ENCODE peak calls at places on chromosomes 5 and 9, in six cellular contexts. One of them, this sample, is unnamed.

GRCh38 chr9:97970106-97970505 is 13.0 kb upstream of the ANP32B start:
- DNase-seq in CD8-positive, alpha-beta T cell: no peak
- DNase-seq in H9: no peak
- DNase-seq in neural progenitor cell: no peak
- DNase-seq in Peyer's patch: no peak
- DNase-seq in heart right ventricle: no peak
- DNase-seq in this sample: no peak

GRCh38 chr5:172496671-172497371 is 42.5 kb upstream of the SH3PXD2B start:
- DNase-seq in CD8-positive, alpha-beta T cell: no peak
- DNase-seq in H9: peak; percentile 25
- DNase-seq in neural progenitor cell: no peak
- DNase-seq in Peyer's patch: no peak
- DNase-seq in heart right ventricle: peak; percentile 66
- DNase-seq in this sample: no peak

GRCh38 chr5:136020383-136021015 is 8.3 kb upstream of the TGFBI start:
- DNase-seq in CD8-positive, alpha-beta T cell: no peak
- DNase-seq in H9: no peak
- DNase-seq in neural progenitor cell: no peak
- DNase-seq in Peyer's patch: no peak
- DNase-seq in heart right ventricle: no peak
- DNase-seq in this sample: peak; percentile 95

GRCh38 chr9:133506653-133507038 is 18.1 kb downstream of the MYMK start:
- DNase-seq in CD8-positive, alpha-beta T cell: no peak
- DNase-seq in H9: no peak
- DNase-seq in neural progenitor cell: no peak
- DNase-seq in Peyer's patch: no peak
- DNase-seq in heart right ventricle: peak; percentile 65
- DNase-seq in this sample: no peak

GRCh38 chr5:81895312-81895711 is 76.5 kb upstream of the ATG10 start:
- DNase-seq in CD8-positive, alpha-beta T cell: no peak
- DNase-seq in H9: no peak
- DNase-seq in neural progenitor cell: no peak
- DNase-seq in Peyer's patch: no peak
- DNase-seq in heart right ventricle: no peak
- DNase-seq in this sample: peak; percentile 7

GRCh38 chr9:134628354-134628736 is 13.3 kb upstream of the COL5A1 start:
- DNase-seq in CD8-positive, alpha-beta T cell: no peak
- DNase-seq in H9: no peak
- DNase-seq in neural progenitor cell: no peak
- DNase-seq in Peyer's patch: peak; percentile 39
- DNase-seq in heart right ventricle: no peak
- DNase-seq in this sample: no peak

GRCh38 chr5:105952875-105953274 is 1717.9 kb downstream of the EFNA5 start:
- DNase-seq in CD8-positive, alpha-beta T cell: no peak
- DNase-seq in H9: no peak
- DNase-seq in neural progenitor cell: no peak
- DNase-seq in Peyer's patch: no peak
- DNase-seq in heart right ventricle: no peak
- DNase-seq in this sample: peak; percentile 49

GRCh38 chr5:2634399-2635176 is 116.9 kb downstream of the IRX2 start:
- DNase-seq in CD8-positive, alpha-beta T cell: no peak
- DNase-seq in H9: peak; percentile 50
- DNase-seq in neural progenitor cell: no peak
- DNase-seq in Peyer's patch: no peak
- DNase-seq in heart right ventricle: no peak
- DNase-seq in this sample: no peak

GRCh38 chr9:127896395-127897193 is 2.8 kb downstream of the ST6GALNAC6 start:
- DNase-seq in CD8-positive, alpha-beta T cell: no peak
- DNase-seq in H9: no peak
- DNase-seq in neural progenitor cell: no peak
- DNase-seq in Peyer's patch: no peak
- DNase-seq in heart right ventricle: no peak
- DNase-seq in this sample: no peak

GRCh38 chr5:43674536-43674935 is 71.6 kb downstream of the NNT start:
- DNase-seq in CD8-positive, alpha-beta T cell: no peak
- DNase-seq in H9: no peak
- DNase-seq in neural progenitor cell: no peak
- DNase-seq in Peyer's patch: no peak
- DNase-seq in heart right ventricle: no peak
- DNase-seq in this sample: no peak

GRCh38 chr9:130607640-130608420 is 28.5 kb downstream of the FUBP3 start:
- DNase-seq in CD8-positive, alpha-beta T cell: no peak
- DNase-seq in H9: no peak
- DNase-seq in neural progenitor cell: no peak
- DNase-seq in Peyer's patch: no peak
- DNase-seq in heart right ventricle: no peak
- DNase-seq in this sample: no peak

GRCh38 chr5:40627708-40628107 is 52.0 kb upstream of the PTGER4 start:
- DNase-seq in CD8-positive, alpha-beta T cell: no peak
- DNase-seq in H9: no peak
- DNase-seq in neural progenitor cell: no peak
- DNase-seq in Peyer's patch: no peak
- DNase-seq in heart right ventricle: no peak
- DNase-seq in this sample: no peak

GRCh38 chr9:107214915-107215314 is 68.2 kb upstream of the RAD23B start:
- DNase-seq in CD8-positive, alpha-beta T cell: no peak
- DNase-seq in H9: no peak
- DNase-seq in neural progenitor cell: no peak
- DNase-seq in Peyer's patch: no peak
- DNase-seq in heart right ventricle: no peak
- DNase-seq in this sample: no peak

GRCh38 chr9:127158995-127159801 is 36.8 kb upstream of the ANGPTL2 start:
- DNase-seq in CD8-positive, alpha-beta T cell: no peak
- DNase-seq in H9: peak; percentile 60
- DNase-seq in neural progenitor cell: peak; percentile 70
- DNase-seq in Peyer's patch: peak; percentile 71
- DNase-seq in heart right ventricle: no peak
- DNase-seq in this sample: peak; percentile 40

GRCh38 chr5:170554566-170555267 is 50.9 kb downstream of the KCNIP1 start:
- DNase-seq in CD8-positive, alpha-beta T cell: no peak
- DNase-seq in H9: peak; percentile 18
- DNase-seq in neural progenitor cell: no peak
- DNase-seq in Peyer's patch: no peak
- DNase-seq in heart right ventricle: no peak
- DNase-seq in this sample: no peak

GRCh38 chr9:72826954-72827953 is 125.6 kb downstream of the ALDH1A1 start:
- DNase-seq in CD8-positive, alpha-beta T cell: no peak
- DNase-seq in H9: no peak
- DNase-seq in neural progenitor cell: no peak
- DNase-seq in Peyer's patch: no peak
- DNase-seq in heart right ventricle: no peak
- DNase-seq in this sample: no peak

GRCh38 chr9:129483467-129484324 is 137.2 kb downstream of the C9orf50 start:
- DNase-seq in CD8-positive, alpha-beta T cell: peak; percentile 45
- DNase-seq in H9: no peak
- DNase-seq in neural progenitor cell: peak; percentile 60
- DNase-seq in Peyer's patch: peak; percentile 78
- DNase-seq in heart right ventricle: peak; percentile 83
- DNase-seq in this sample: peak; percentile 75

GRCh38 chr5:73119492-73120157 is 750 bp upstream of the TMEM171 start:
- DNase-seq in CD8-positive, alpha-beta T cell: no peak
- DNase-seq in H9: peak; percentile 62
- DNase-seq in neural progenitor cell: peak; percentile 38
- DNase-seq in Peyer's patch: peak; percentile 84
- DNase-seq in heart right ventricle: no peak
- DNase-seq in this sample: no peak

GRCh38 chr5:107773479-107773878 is 102.7 kb upstream of the EFNA5 start:
- DNase-seq in CD8-positive, alpha-beta T cell: no peak
- DNase-seq in H9: no peak
- DNase-seq in neural progenitor cell: no peak
- DNase-seq in Peyer's patch: no peak
- DNase-seq in heart right ventricle: no peak
- DNase-seq in this sample: no peak

GRCh38 chr9:137761032-137761431 is 116.5 kb upstream of the CACNA1B start:
- DNase-seq in CD8-positive, alpha-beta T cell: no peak
- DNase-seq in H9: no peak
- DNase-seq in neural progenitor cell: no peak
- DNase-seq in Peyer's patch: no peak
- DNase-seq in heart right ventricle: no peak
- DNase-seq in this sample: no peak

GRCh38 chr5:80184235-80185023 is 71.4 kb downstream of the SERINC5 start:
- DNase-seq in CD8-positive, alpha-beta T cell: no peak
- DNase-seq in H9: peak; percentile 80
- DNase-seq in neural progenitor cell: peak; percentile 56
- DNase-seq in Peyer's patch: no peak
- DNase-seq in heart right ventricle: no peak
- DNase-seq in this sample: no peak

GRCh38 chr5:3535414-3536211 is 60.0 kb upstream of the IRX1 start:
- DNase-seq in CD8-positive, alpha-beta T cell: no peak
- DNase-seq in H9: no peak
- DNase-seq in neural progenitor cell: no peak
- DNase-seq in Peyer's patch: no peak
- DNase-seq in heart right ventricle: no peak
- DNase-seq in this sample: no peak

GRCh38 chr5:17302590-17302989 is 85.2 kb downstream of the BASP1 start:
- DNase-seq in CD8-positive, alpha-beta T cell: no peak
- DNase-seq in H9: no peak
- DNase-seq in neural progenitor cell: no peak
- DNase-seq in Peyer's patch: no peak
- DNase-seq in heart right ventricle: no peak
- DNase-seq in this sample: peak; percentile 87

GRCh38 chr9:107587175-107587963 is 97.8 kb upstream of the KLF4 start:
- DNase-seq in CD8-positive, alpha-beta T cell: no peak
- DNase-seq in H9: no peak
- DNase-seq in neural progenitor cell: no peak
- DNase-seq in Peyer's patch: peak; percentile 89
- DNase-seq in heart right ventricle: peak; percentile 60
- DNase-seq in this sample: no peak

GRCh38 chr5:124902097-124902821 is 155.8 kb upstream of the ZNF608 start:
- DNase-seq in CD8-positive, alpha-beta T cell: peak; percentile 11
- DNase-seq in H9: no peak
- DNase-seq in neural progenitor cell: no peak
- DNase-seq in Peyer's patch: no peak
- DNase-seq in heart right ventricle: no peak
- DNase-seq in this sample: no peak

GRCh38 chr9:117492476-117492875 is 77.6 kb upstream of the ASTN2 start:
- DNase-seq in CD8-positive, alpha-beta T cell: no peak
- DNase-seq in H9: no peak
- DNase-seq in neural progenitor cell: peak; percentile 40
- DNase-seq in Peyer's patch: no peak
- DNase-seq in heart right ventricle: no peak
- DNase-seq in this sample: no peak

GRCh38 chr5:168943999-168944398 is 356.9 kb downstream of the SLIT3 start:
- DNase-seq in CD8-positive, alpha-beta T cell: no peak
- DNase-seq in H9: no peak
- DNase-seq in neural progenitor cell: peak; percentile 85
- DNase-seq in Peyer's patch: no peak
- DNase-seq in heart right ventricle: no peak
- DNase-seq in this sample: peak; percentile 69

GRCh38 chr9:96071245-96072124 is 196.0 kb downstream of the ERCC6L2 start:
- DNase-seq in CD8-positive, alpha-beta T cell: peak; percentile 20
- DNase-seq in H9: peak; percentile 51
- DNase-seq in neural progenitor cell: peak; percentile 67
- DNase-seq in Peyer's patch: no peak
- DNase-seq in heart right ventricle: no peak
- DNase-seq in this sample: peak; percentile 37

GRCh38 chr9:87199819-87200218 is 252.5 kb upstream of the GAS1 start:
- DNase-seq in CD8-positive, alpha-beta T cell: no peak
- DNase-seq in H9: no peak
- DNase-seq in neural progenitor cell: no peak
- DNase-seq in Peyer's patch: no peak
- DNase-seq in heart right ventricle: no peak
- DNase-seq in this sample: no peak

GRCh38 chr9:81118416-81118815 is 570.9 kb downstream of the TLE1 start:
- DNase-seq in CD8-positive, alpha-beta T cell: no peak
- DNase-seq in H9: no peak
- DNase-seq in neural progenitor cell: no peak
- DNase-seq in Peyer's patch: no peak
- DNase-seq in heart right ventricle: no peak
- DNase-seq in this sample: no peak
- H3K27ac ChIP-seq in CD8-positive, alpha-beta T cell: no peak overlapping the region
- H3K27ac ChIP-seq in H9: no peak overlapping the region
- H3K27ac ChIP-seq in neural progenitor cell: no peak overlapping the region
- H3K27ac ChIP-seq in Peyer's patch: no peak overlapping the region
- H3K27ac ChIP-seq in heart right ventricle: no peak overlapping the region
- H3K27ac ChIP-seq in this sample: no peak overlapping the region

GRCh38 chr9:131678499-131679111 is 61.3 kb downstream of the RAPGEF1 start:
- DNase-seq in CD8-positive, alpha-beta T cell: peak; percentile 84
- DNase-seq in H9: no peak
- DNase-seq in neural progenitor cell: peak; percentile 41
- DNase-seq in Peyer's patch: no peak
- DNase-seq in heart right ventricle: peak; percentile 66
- DNase-seq in this sample: peak; percentile 73

GRCh38 chr9:131676431-131676972 is 63.4 kb downstream of the RAPGEF1 start:
- DNase-seq in CD8-positive, alpha-beta T cell: peak; percentile 73
- DNase-seq in H9: no peak
- DNase-seq in neural progenitor cell: no peak
- DNase-seq in Peyer's patch: no peak
- DNase-seq in heart right ventricle: no peak
- DNase-seq in this sample: no peak

GRCh38 chr9:131677051-131677444 is 62.8 kb downstream of the RAPGEF1 start:
- DNase-seq in CD8-positive, alpha-beta T cell: no peak
- DNase-seq in H9: no peak
- DNase-seq in neural progenitor cell: no peak
- DNase-seq in Peyer's patch: no peak
- DNase-seq in heart right ventricle: no peak
- DNase-seq in this sample: no peak

GRCh38 chr9:131679261-131680020 is 60.4 kb downstream of the RAPGEF1 start:
- DNase-seq in CD8-positive, alpha-beta T cell: no peak
- DNase-seq in H9: no peak
- DNase-seq in neural progenitor cell: no peak
- DNase-seq in Peyer's patch: no peak
- DNase-seq in heart right ventricle: no peak
- DNase-seq in this sample: no peak

GRCh38 chr9:131677445-131678180 is 62.3 kb downstream of the RAPGEF1 start:
- DNase-seq in CD8-positive, alpha-beta T cell: no peak
- DNase-seq in H9: no peak
- DNase-seq in neural progenitor cell: peak; percentile 39
- DNase-seq in Peyer's patch: no peak
- DNase-seq in heart right ventricle: no peak
- DNase-seq in this sample: peak; percentile 45
- TF ChIP-seq CTCF in CD8-positive, alpha-beta T cell: no peak
- TF ChIP-seq CTCF in H9: no peak
- TF ChIP-seq CTCF in neural progenitor cell: no peak
- TF ChIP-seq CTCF in Peyer's patch: no peak
- TF ChIP-seq CTCF in heart right ventricle: no peak
- TF ChIP-seq CTCF in this sample: no peak

GRCh38 chr5:5421149-5421960 is 1.1 kb upstream of the ICE1 start:
- DNase-seq in CD8-positive, alpha-beta T cell: peak; percentile 25
- DNase-seq in H9: no peak
- DNase-seq in neural progenitor cell: no peak
- DNase-seq in Peyer's patch: no peak
- DNase-seq in heart right ventricle: no peak
- DNase-seq in this sample: no peak
- H3K27ac ChIP-seq in CD8-positive, alpha-beta T cell: peak overlapping the region; percentile 96
- H3K27ac ChIP-seq in H9: peak overlapping the region; percentile 59
- H3K27ac ChIP-seq in neural progenitor cell: no peak overlapping the region
- H3K27ac ChIP-seq in Peyer's patch: peak overlapping the region; percentile 91
- H3K27ac ChIP-seq in heart right ventricle: peak overlapping the region; percentile 98
- H3K27ac ChIP-seq in this sample: peak overlapping the region; percentile 98

GRCh38 chr5:161676109-161676508 is 9.4 kb upstream of the GABRA6 start:
- DNase-seq in CD8-positive, alpha-beta T cell: no peak
- DNase-seq in H9: peak; percentile 38
- DNase-seq in neural progenitor cell: peak; percentile 64
- DNase-seq in Peyer's patch: no peak
- DNase-seq in heart right ventricle: no peak
- DNase-seq in this sample: peak; percentile 44
- TF ChIP-seq CTCF in CD8-positive, alpha-beta T cell: no peak
- TF ChIP-seq CTCF in H9: peak; percentile 81
- TF ChIP-seq CTCF in neural progenitor cell: peak; percentile 78
- TF ChIP-seq CTCF in Peyer's patch: no peak
- TF ChIP-seq CTCF in heart right ventricle: no peak
- TF ChIP-seq CTCF in this sample: no peak

GRCh38 chr5:10618311-10618710 is 54.4 kb downstream of the ANKRD33B start:
- DNase-seq in CD8-positive, alpha-beta T cell: no peak
- DNase-seq in H9: no peak
- DNase-seq in neural progenitor cell: no peak
- DNase-seq in Peyer's patch: no peak
- DNase-seq in heart right ventricle: no peak
- DNase-seq in this sample: no peak
- H3K27ac ChIP-seq in CD8-positive, alpha-beta T cell: no peak overlapping the region
- H3K27ac ChIP-seq in H9: no peak overlapping the region
- H3K27ac ChIP-seq in neural progenitor cell: no peak overlapping the region
- H3K27ac ChIP-seq in Peyer's patch: no peak overlapping the region
- H3K27ac ChIP-seq in heart right ventricle: no peak overlapping the region
- H3K27ac ChIP-seq in this sample: no peak overlapping the region

This sample was measured in cardiac muscle cell.